ENCODE peak calls at places on chromosome 6, in nine cellular contexts. N is HuH-7.5; H is activated T-helper 9 cell treated with anti-CD3 and anti-CD28 coated beads, Interleukin-2, amount 50 U/mL, for 16 hours; G is activated naive CD4-positive, alpha-beta T cell treated with Interleukin-2 at 50 U/mL for 16 hours; O is GM12865; X is pancreas; I is left ventricle myocardium inferior; U is stimulated activated CD4-positive, alpha-beta T cell treated with anti-CD3 and anti-CD28 coated beads, Interleukin-15, amount 100 ng/mL, for 1 hour; E is iPS-NIHi11. T is an unnamed sample.

GRCh38 chr6:46407785-46408530 is 83.3 kb downstream of the RCAN2 start:
- DNase-seq in O (no peak), I (no peak), G (no peak), U (no peak), X (no peak), H (no peak), N (no peak), E (no peak), T (no peak)

GRCh38 chr6:43090557-43090952 is 14.4 kb downstream of the PTK7 start:
- DNase-seq in X (no peak), I (no peak), H (no peak), U (no peak), N (no peak), E (peak; percentile 71), O (no peak), G (no peak), T (no peak)

GRCh38 chr6:141484726-141485125 is 648.0 kb upstream of the GJE1 start:
- DNase-seq in N (no peak), O (peak; percentile 80), X (no peak), U (no peak), I (no peak), E (no peak), G (peak; percentile 4), H (no peak), T (peak; percentile 53)

GRCh38 chr6:131931063-131931745 is 20.0 kb downstream of the CCN2 start:
- DNase-seq in G (no peak), H (no peak), U (no peak), E (no peak), X (peak; percentile 13), O (no peak), N (no peak), I (no peak), T (no peak)

GRCh38 chr6:45759134-45759849 is 256.4 kb downstream of the CLIC5 start:
- DNase-seq in G (no peak), I (no peak), E (no peak), O (no peak), X (no peak), U (no peak), H (no peak), N (no peak), T (no peak)

GRCh38 chr6:104462811-104463599 is 396.7 kb downstream of the HACE1 start:
- DNase-seq in H (no peak), O (no peak), X (no peak), U (no peak), I (no peak), G (no peak), E (no peak), N (peak; percentile 15), T (no peak)

GRCh38 chr6:33812669-33813068 is 8.9 kb upstream of the MLN start:
- DNase-seq in O (peak; percentile 54), N (peak; percentile 61), U (no peak), G (peak; percentile 37), H (no peak), X (peak; percentile 19), E (peak; percentile 89), I (peak; percentile 33), T (peak; percentile 57)

GRCh38 chr6:139256087-139256486 is 35.7 kb downstream of the TXLNB start:
- DNase-seq in H (no peak), U (no peak), I (no peak), O (no peak), N (no peak), E (no peak), X (no peak), G (no peak), T (no peak)

GRCh38 chr6:31356946-31357466 is at the start of gene HLA-B:
- DNase-seq in O (peak; percentile 95), I (peak; percentile 64), N (no peak), H (peak; percentile 63), E (peak; percentile 67), X (peak; percentile 44), G (peak; percentile 81), U (peak; percentile 64), T (peak; percentile 90)